ENCODE peak calls at places on chromosomes 11 and 22, in five cellular contexts. L, M, O, T and Z are unnamed samples.

GRCh38 chr22:18997925-18998315 is 61.8 kb upstream of the PRODH start:
- DNase-seq in T (no peak), O (no peak), L (no peak), M (no peak), Z (peak; percentile 71)

GRCh38 chr22:35728639-35729308 is 11.1 kb downstream of the APOL5 start:
- DNase-seq in L (no peak), T (no peak), M (no peak), O (no peak), Z (no peak)

GRCh38 chr22:49892226-49892899 is 25.9 kb downstream of the ALG12 start:
- DNase-seq in T (no peak), O (no peak), L (peak; percentile 91), M (no peak), Z (no peak)

GRCh38 chr11:73192272-73192671 is 25.8 kb upstream of the P2RY2 start:
- DNase-seq in T (no peak), O (peak; percentile 59), M (no peak), L (peak; percentile 12), Z (no peak)

GRCh38 chr11:76838422-76839068 is 22.2 kb upstream of the ACER3 start:
- DNase-seq in T (no peak), M (no peak), O (no peak), L (no peak), Z (no peak)

GRCh38 chr11:24935059-24935458 is 438.2 kb downstream of the LUZP2 start:
- DNase-seq in O (no peak), M (no peak), L (no peak), T (no peak), Z (no peak)

GRCh38 chr11:94895971-94896370 is 77.4 kb downstream of the CWC15 start:
- DNase-seq in L (peak; percentile 27), T (no peak), M (no peak), O (no peak), Z (no peak)

GRCh38 chr22:19522881-19523239 is 1.4 kb downstream of the CLDN5 start:
- DNase-seq in L (no peak), T (no peak), M (no peak), O (no peak), Z (no peak)

GRCh38 chr11:57073121-57073520 is 84.4 kb downstream of the OR5AK2 start:
- DNase-seq in T (no peak), O (no peak), M (no peak), L (no peak), Z (no peak)

GRCh38 chr22:31870890-31871289 is 73.4 kb upstream of the YWHAH start:
- DNase-seq in M (no peak), L (no peak), O (no peak), T (no peak), Z (no peak)

GRCh38 chr22:48146426-48146825 is 1384.0 kb downstream of the TBC1D22A start:
- DNase-seq in L (no peak), M (no peak), T (no peak), O (no peak), Z (no peak)

GRCh38 chr11:111795333-111795985 is 29.3 kb upstream of the PPP2R1B start:
- DNase-seq in T (no peak), L (no peak), M (no peak), O (no peak), Z (no peak)

GRCh38 chr11:16779436-16779835 is 41.0 kb downstream of the C11orf58 start:
- DNase-seq in O (peak; percentile 74), L (no peak), M (no peak), T (no peak), Z (no peak)

GRCh38 chr22:26586556-26587325 is 3.2 kb downstream of the TPST2 start:
- DNase-seq in T (no peak), O (no peak), L (no peak), M (no peak), Z (no peak)

GRCh38 chr11:34707462-34707840 is 86.6 kb downstream of the EHF start:
- DNase-seq in O (peak; percentile 57), M (no peak), L (no peak), T (no peak), Z (no peak)

GRCh38 chr11:45078236-45079074 is 68.0 kb upstream of the PRDM11 start:
- DNase-seq in O (no peak), L (no peak), T (no peak), M (peak; percentile 64), Z (no peak)

GRCh38 chr22:48520888-48521600 is 1306.6 kb downstream of the BRD1 start:
- DNase-seq in O (no peak), L (no peak), M (no peak), T (no peak), Z (no peak)

GRCh38 chr11:15967966-15968365 is 388.4 kb downstream of the SOX6 start:
- DNase-seq in O (no peak), T (no peak), M (no peak), L (no peak), Z (no peak)

GRCh38 chr11:91188484-91188883 is 965.6 kb upstream of the CHORDC1 start:
- DNase-seq in L (no peak), M (no peak), O (no peak), T (no peak), Z (no peak)

GRCh38 chr11:102470257-102470656 is 17.7 kb upstream of the TMEM123 start:
- DNase-seq in T (no peak), O (no peak), L (no peak), M (no peak), Z (no peak)

GRCh38 chr11:8713760-8714159 is 31.2 kb downstream of the RPL27A start:
- DNase-seq in M (no peak), T (no peak), O (no peak), L (no peak), Z (no peak)

GRCh38 chr22:38755155-38755910 is 465 bp downstream of the SUN2 start:
- DNase-seq in M (peak; percentile 80), L (peak; percentile 97), T (peak; percentile 93), O (peak; percentile 97), Z (peak; percentile 97)

GRCh38 chr22:38758276-38758945 is 2.6 kb upstream of the SUN2 start:
- DNase-seq in T (no peak), O (no peak), M (no peak), L (no peak), Z (no peak)

GRCh38 chr22:38757464-38757757 is 1.6 kb upstream of the SUN2 start:
- DNase-seq in L (no peak), O (no peak), M (no peak), T (no peak), Z (no peak)

GRCh38 chr22:38755911-38756532 is at the start of gene SUN2:
- DNase-seq in T (peak; percentile 95), O (peak; percentile 96), M (peak; percentile 95), L (peak; percentile 94), Z (peak; percentile 95)

GRCh38 chr22:38756631-38757463 is 1.0 kb upstream of the SUN2 start:
- DNase-seq in T (no peak), L (no peak), O (peak; percentile 64), M (no peak), Z (peak; percentile 50)
- H3K27ac ChIP-seq in T (no peak overlapping the region), L (peak overlapping the region; percentile 100), O (peak overlapping the region; percentile 94), M (no peak overlapping the region), Z (peak overlapping the region; percentile 32)

DNA sequence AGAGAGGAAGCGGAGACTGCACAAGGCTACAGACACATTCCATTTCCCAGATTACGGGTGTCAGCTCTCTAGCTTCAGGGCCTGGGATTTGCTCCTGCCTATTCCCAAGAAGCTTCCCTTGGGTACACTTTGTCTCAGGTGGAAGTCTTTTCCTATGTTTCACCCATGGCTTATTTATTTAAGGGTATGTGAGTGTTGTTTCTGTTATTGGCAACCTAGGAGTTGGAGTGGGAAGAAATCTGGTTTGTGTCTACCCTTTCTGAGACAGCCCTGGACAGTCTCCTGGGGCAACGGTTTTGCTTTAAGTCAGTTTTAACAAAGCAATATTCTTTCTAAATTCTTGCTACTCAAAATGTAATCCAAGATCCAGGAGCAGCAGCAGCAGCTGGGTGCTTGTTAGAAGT is 127.0 kb downstream of the MICAL2 start:
- DNase-seq in T (no peak), L (no peak), M (no peak), O (no peak), Z (peak; percentile 32)
- H3K4me1 ChIP-seq in T (peaks cover 7% of the 10 kb centered on the region), L (peaks cover 12% of the 10 kb centered on the region), M (peaks cover 11% of the 10 kb centered on the region), O (peaks cover 34% of the 10 kb centered on the region), Z (peaks cover 49% of the 10 kb centered on the region)

GRCh38 chr22:45200230-45200629 is 36.5 kb downstream of the NUP50 start:
- DNase-seq in L (no peak), T (peak; percentile 7), M (no peak), O (peak; percentile 31), Z (no peak)

GRCh38 chr22:45197606-45198462 is 34.1 kb downstream of the NUP50 start:
- DNase-seq in L (no peak), T (peak; percentile 10), O (peak; percentile 37), M (no peak), Z (no peak)

GRCh38 chr22:45199723-45200122 is 36.0 kb downstream of the NUP50 start:
- DNase-seq in O (peak; percentile 41), M (peak; percentile 22), T (peak; percentile 13), L (no peak), Z (no peak)

GRCh38 chr22:45196926-45197605 is 33.3 kb downstream of the NUP50 start:
- DNase-seq in O (peak; percentile 39), T (no peak), M (no peak), L (no peak), Z (no peak)

DNA sequence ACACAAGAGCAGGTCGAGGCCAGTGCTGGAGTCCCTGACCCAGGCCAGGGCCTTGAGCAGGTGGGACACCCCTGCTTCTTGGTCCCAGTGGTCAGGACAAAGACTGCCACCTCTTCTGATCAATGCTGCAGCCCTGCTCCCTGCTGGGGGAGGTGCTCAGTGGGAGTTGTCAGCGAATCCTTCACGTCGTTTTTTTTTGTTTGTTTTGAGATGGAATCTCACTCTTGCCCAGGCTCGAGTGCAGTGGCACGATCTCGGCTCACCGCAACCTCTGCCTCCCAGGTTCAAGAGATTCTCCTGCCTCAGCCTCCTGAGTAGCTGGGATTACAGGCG is 34.7 kb downstream of the NUP50 start:
- DNase-seq in T (peak; percentile 6), M (no peak), L (no peak), O (no peak), Z (no peak)
- H3K27ac ChIP-seq in T (no peak overlapping the region), M (no peak overlapping the region), L (no peak overlapping the region), O (no peak overlapping the region), Z (no peak overlapping the region)

GRCh38 chr11:114209904-114210303 is 86.3 kb upstream of the NNMT start:
- DNase-seq in T (no peak), O (no peak), M (no peak), L (no peak), Z (no peak)
- H3K4me1 ChIP-seq in T (peaks cover 7% of the 10 kb centered on the region), O (peaks cover 42% of the 10 kb centered on the region), M (no peaks in the 10 kb centered on the region), L (peaks cover 93% of the 10 kb centered on the region), Z (no peaks in the 10 kb centered on the region)

DNA sequence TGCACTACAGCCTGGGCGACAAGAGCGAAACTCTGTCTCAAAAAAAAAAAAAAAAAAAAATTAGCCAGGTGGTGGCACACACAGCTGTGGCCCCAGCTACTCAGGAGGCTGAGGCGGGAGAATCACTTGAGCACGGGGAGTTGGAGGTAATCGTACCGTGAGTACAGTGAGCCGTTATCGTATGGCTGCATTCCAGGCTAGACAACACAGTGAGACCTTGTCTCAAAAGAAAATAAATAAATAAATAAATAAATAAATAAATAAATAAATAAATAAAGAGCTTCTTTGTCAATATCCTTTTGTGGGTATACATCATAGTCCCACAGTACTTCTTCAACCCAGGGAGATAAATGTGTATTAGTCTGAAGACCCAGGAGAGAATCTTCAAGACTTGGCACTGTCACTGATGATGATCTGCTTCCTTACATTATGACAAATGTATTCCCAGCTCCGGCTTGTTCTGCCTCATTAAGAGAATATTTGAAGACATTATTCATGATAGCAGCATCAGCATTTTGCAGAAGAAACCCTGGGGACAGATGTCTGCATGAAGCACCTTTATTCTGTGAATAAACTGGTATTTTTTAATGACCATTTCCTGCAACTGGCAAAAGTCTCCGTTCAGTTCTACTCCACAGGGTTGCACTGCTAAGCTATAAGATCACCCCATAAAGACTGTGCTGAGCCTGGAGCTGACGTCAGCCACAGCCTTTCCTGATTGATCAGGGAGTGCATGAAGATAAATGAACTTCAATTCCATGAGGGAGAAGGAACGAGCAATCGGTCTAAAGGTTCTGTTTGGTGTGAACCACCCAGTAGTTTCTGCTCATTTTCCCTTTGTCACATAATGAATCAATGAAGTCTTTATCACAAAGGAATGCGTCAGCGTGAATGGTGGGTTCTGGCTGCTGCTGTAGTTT is 1.7 kb upstream of the ACY3 start:
- DNase-seq in T (no peak), L (no peak), O (no peak), M (no peak), Z (no peak)
- H3K27ac ChIP-seq in T (no peak overlapping the region), L (no peak overlapping the region), O (no peak overlapping the region), M (no peak overlapping the region), Z (no peak overlapping the region)